ENCODE peak calls at places on chromosome 18, in seven cellular contexts. W is uterus, T is body of pancreas, R is left lung, I is IMR-90, P is GM20000, Y is dorsolateral prefrontal cortex. L is an unnamed sample.

GRCh38 chr18:44778788-44779187 is 98.1 kb downstream of the SETBP1 start:
- DNase-seq in W (no peak), T (peak; percentile 55), R (no peak), I (no peak), P (no peak), Y (no peak), L (no peak)

GRCh38 chr18:39241534-39241933 is 1675.9 kb upstream of the CELF4 start:
- DNase-seq in W (no peak), T (no peak), R (no peak), I (no peak), P (no peak), Y (no peak), L (no peak)

GRCh38 chr18:78713064-78713463 is 266.6 kb upstream of the SALL3 start:
- DNase-seq in W (no peak), T (no peak), R (no peak), I (no peak), P (no peak), Y (no peak), L (no peak)

GRCh38 chr18:76803814-76804213 is 18.5 kb upstream of the ZNF236 start:
- DNase-seq in W (peak; percentile 59), T (peak; percentile 69), R (no peak), I (peak; percentile 52), P (peak; percentile 79), Y (peak; percentile 64), L (no peak)

GRCh38 chr18:79922971-79923411 is 28.5 kb downstream of the SLC66A2 start:
- DNase-seq in W (peak; percentile 3), T (peak; percentile 3), R (no peak), I (no peak), P (no peak), Y (no peak), L (no peak)

GRCh38 chr18:74498712-74499629 is 2.8 kb downstream of the CNDP2 start:
- DNase-seq in W (no peak), T (peak; percentile 70), R (peak; percentile 90), I (no peak), P (peak; percentile 80), Y (no peak), L (no peak)

GRCh38 chr18:12476955-12477354 is 69.2 kb downstream of the PRELID3A start:
- DNase-seq in W (no peak), T (no peak), R (no peak), I (no peak), P (no peak), Y (no peak), L (no peak)

GRCh38 chr18:13551841-13552733 is 174.3 kb downstream of the FAM210A start:
- DNase-seq in W (no peak), T (no peak), R (no peak), I (no peak), P (no peak), Y (no peak), L (no peak)

GRCh38 chr18:56358608-56359007 is 279.8 kb downstream of the TXNL1 start:
- DNase-seq in W (no peak), T (no peak), R (no peak), I (no peak), P (no peak), Y (no peak), L (no peak)

GRCh38 chr18:49628993-49629795 is 67.3 kb downstream of the LIPG start:
- DNase-seq in W (no peak), T (peak; percentile 74), R (no peak), I (no peak), P (no peak), Y (peak; percentile 72), L (no peak)
- TF ChIP-seq CTCF in W (no peak), T (peak; percentile 51), R (no peak), I (peak; percentile 11), P (no peak), Y (peak; percentile 19), L (peak; percentile 24)

GRCh38 chr18:45910405-45911023 is 56.6 kb downstream of the EPG5 start:
- DNase-seq in W (no peak), T (peak; percentile 59), R (no peak), I (peak; percentile 49), P (peak; percentile 59), Y (peak; percentile 11), L (no peak)

GRCh38 chr18:45913276-45913675 is 53.9 kb downstream of the EPG5 start:
- DNase-seq in W (no peak), T (no peak), R (no peak), I (no peak), P (no peak), Y (no peak), L (no peak)

GRCh38 chr18:45920367-45920766 is 46.8 kb downstream of the EPG5 start:
- DNase-seq in W (peak; percentile 25), T (peak; percentile 93), R (no peak), I (peak; percentile 62), P (no peak), Y (peak; percentile 38), L (no peak)

DNA sequence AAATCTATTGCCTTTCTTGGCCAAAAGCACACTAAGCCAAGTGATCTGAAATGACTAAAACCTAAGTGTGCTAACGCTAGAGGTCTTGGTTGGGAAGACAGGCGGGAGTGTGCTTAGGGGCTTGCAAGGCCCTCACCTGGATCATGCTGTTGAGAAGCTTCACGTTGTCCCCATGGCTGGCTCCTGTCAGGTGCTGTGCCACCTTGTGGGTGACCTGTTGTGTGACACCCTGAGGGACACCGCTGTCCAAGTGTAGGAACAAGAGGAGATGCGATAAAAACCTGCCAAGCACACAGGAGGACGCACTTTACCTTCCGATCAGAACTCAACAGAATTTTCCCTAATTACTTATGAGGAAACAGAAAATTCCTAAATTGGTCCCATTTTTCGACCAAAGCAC is 50.8 kb downstream of the EPG5 start:
- DNase-seq in W (no peak), T (no peak), R (no peak), I (no peak), P (no peak), Y (no peak), L (no peak)
- TF ChIP-seq CTCF in W (no peak), T (no peak), R (no peak), I (no peak), P (no peak), Y (no peak), L (peak; percentile 11)

GRCh38 chr18:3121256-3121655 is 98.5 kb downstream of the MYOM1 start:
- DNase-seq in W (no peak), T (no peak), R (no peak), I (no peak), P (no peak), Y (no peak), L (no peak)
- TF ChIP-seq CTCF in W (no peak), T (no peak), R (no peak), I (no peak), P (peak; percentile 1), Y (no peak), L (no peak)

GRCh38 chr18:9334351-9335254 is at the start of gene TWSG1:
- DNase-seq in W (peak; percentile 95), T (peak; percentile 93), R (peak; percentile 99), I (peak; percentile 93), P (peak; percentile 99), Y (peak; percentile 88), L (peak; percentile 55)
- TF ChIP-seq CTCF in W (no peak), T (peak; percentile 18), R (peak; percentile 43), I (peak; percentile 47), P (no peak), Y (peak; percentile 41), L (no peak)

GRCh38 chr18:61435064-61435652 is 101.9 kb downstream of the CDH20 start:
- DNase-seq in W (no peak), T (no peak), R (no peak), I (peak; percentile 10), P (peak; percentile 12), Y (no peak), L (no peak)
- TF ChIP-seq CTCF in W (no peak), T (no peak), R (peak; percentile 17), I (peak; percentile 44), P (peak; percentile 27), Y (peak; percentile 56), L (peak; percentile 72)